ENCODE peak calls at places on chromosomes 11 and 22, in four cellular contexts. O is WTC11, V is GM12878, P is K562. E is an unnamed sample.

GRCh38 chr11:1401656-1402221 is 12.0 kb downstream of the BRSK2 start:
- DNase-seq in O (peak; percentile 85), P (peak; percentile 84), V (no peak), E (peak; percentile 94)

GRCh38 chr11:130737866-130738431 is 178.3 kb downstream of the SNX19 start:
- DNase-seq in V (no peak), O (no peak), P (no peak), E (peak; percentile 47)

GRCh38 chr11:690738-691633 is 4.0 kb downstream of the DEAF1 start:
- DNase-seq in O (no peak), V (no peak), P (no peak), E (no peak)

GRCh38 chr11:121450424-121450823 is 1.7 kb upstream of the SORL1 start:
- DNase-seq in P (no peak), O (no peak), V (no peak), E (no peak)

GRCh38 chr11:111912535-111912934 is at the start of gene HSPB2:
- DNase-seq in O (no peak), P (peak; percentile 72), V (no peak), E (no peak)

GRCh38 chr22:49799431-49800075 is 28.1 kb downstream of the BRD1 start:
- DNase-seq in P (no peak), O (no peak), V (no peak), E (no peak)

GRCh38 chr11:7672960-7673723 is at the start of gene CYB5R2:
- DNase-seq in P (peak; percentile 69), V (no peak), O (peak; percentile 76), E (peak; percentile 39)

GRCh38 chr22:41092847-41093371 is 517 bp downstream of the EP300 start:
- DNase-seq in O (no peak), V (no peak), P (no peak), E (peak; percentile 21)

GRCh38 chr11:86414032-86414431 is 39.3 kb downstream of the CCDC81 start:
- DNase-seq in P (no peak), O (no peak), V (no peak), E (no peak)

GRCh38 chr11:102630598-102631448 is 5.7 kb upstream of the MMP20 start:
- DNase-seq in P (no peak), O (no peak), V (no peak), E (no peak)

GRCh38 chr11:74462631-74463030 is 4.7 kb downstream of the KCNE3 start:
- DNase-seq in O (no peak), V (no peak), P (no peak), E (no peak)

GRCh38 chr11:92643827-92644226 is 325.6 kb upstream of the MTNR1B start:
- DNase-seq in O (no peak), V (no peak), P (no peak), E (no peak)

GRCh38 chr11:68077617-68078592 is 39.1 kb downstream of the TCIRG1 start:
- DNase-seq in O (no peak), V (peak; percentile 53), P (no peak), E (no peak)

GRCh38 chr11:75270896-75271415 is 30.4 kb downstream of the TPBGL start:
- DNase-seq in P (peak; percentile 36), V (no peak), O (no peak), E (no peak)

GRCh38 chr22:35064664-35065063 is 1.3 kb upstream of the ISX start:
- DNase-seq in V (peak; percentile 68), O (no peak), P (peak; percentile 62), E (no peak)

GRCh38 chr22:36873614-36874308 is 13.0 kb downstream of the NCF4 start:
- DNase-seq in P (peak; percentile 18), V (peak; percentile 69), O (peak; percentile 25), E (peak; percentile 62)

GRCh38 chr11:131099746-131100145 is 183.5 kb upstream of the SNX19 start:
- DNase-seq in V (no peak), P (no peak), O (no peak), E (no peak)

GRCh38 chr11:118430956-118431355 is 5.3 kb upstream of the KMT2A start:
- DNase-seq in O (no peak), V (no peak), P (no peak), E (peak; percentile 15)

GRCh38 chr11:36512016-36512415 is 1.9 kb upstream of the TRAF6 start:
- DNase-seq in O (no peak), V (no peak), P (no peak), E (no peak)

GRCh38 chr11:63845305-63845704 is 6.4 kb downstream of the MARK2 start:
- DNase-seq in V (no peak), P (no peak), O (no peak), E (no peak)

GRCh38 chr11:12213920-12214319 is 103.5 kb downstream of the MICAL2 start:
- DNase-seq in O (no peak), P (peak; percentile 28), V (no peak), E (no peak)
- TF ChIP-seq USF1 in O (no peak), P (no peak), V (no peak), E (no peak)

GRCh38 chr11:10438451-10438850 is 16.6 kb upstream of the AMPD3 start:
- DNase-seq in O (no peak), P (no peak), V (no peak), E (no peak)

GRCh38 chr11:10432971-10433370 is 22.1 kb upstream of the AMPD3 start:
- DNase-seq in P (no peak), O (no peak), V (no peak), E (no peak)

GRCh38 chr11:10439924-10440323 is 15.1 kb upstream of the AMPD3 start:
- DNase-seq in V (no peak), P (no peak), O (no peak), E (no peak)

GRCh38 chr11:10436733-10437132 is 18.3 kb upstream of the AMPD3 start:
- DNase-seq in V (no peak), O (no peak), P (no peak), E (no peak)

DNA sequence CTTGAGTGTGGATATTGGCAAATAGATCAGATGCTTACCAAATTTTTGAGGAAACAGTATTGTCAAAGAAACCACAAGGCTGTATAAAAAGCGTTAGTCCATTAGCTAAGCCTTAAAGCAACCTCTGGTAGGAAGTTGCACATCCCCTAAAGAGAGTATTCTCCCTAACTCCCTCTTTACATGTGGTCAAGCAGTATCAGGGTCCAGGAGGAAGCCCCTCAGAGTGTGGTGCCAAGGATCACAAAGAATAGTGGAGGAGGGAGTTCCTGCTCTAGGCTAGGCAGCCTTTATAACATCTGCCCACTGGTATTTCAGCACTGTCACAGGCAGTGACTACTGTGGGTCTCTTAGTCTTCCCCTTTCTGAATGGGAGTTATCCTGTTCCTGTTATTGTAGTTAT is 18.8 kb upstream of the AMPD3 start:
- DNase-seq in V (no peak), P (no peak), O (no peak), E (no peak)
- TF ChIP-seq USF1 in V (no peak), P (no peak), O (no peak), E (no peak)

GRCh38 chr22:39117585-39118191 is 20.6 kb downstream of the APOBEC3H start:
- DNase-seq in V (peak; percentile 81), P (peak; percentile 33), O (peak; percentile 67), E (no peak)
- TF ChIP-seq USF1 in V (no peak), P (no peak), O (no peak), E (no peak)

GRCh38 chr11:104526006-104526405 is 362.1 kb upstream of the PDGFD start:
- DNase-seq in O (no peak), P (no peak), V (no peak), E (no peak)

GRCh38 chr11:104529213-104529612 is 365.3 kb upstream of the PDGFD start:
- DNase-seq in O (no peak), P (no peak), V (no peak), E (no peak)

GRCh38 chr11:104531894-104532293 is 366.4 kb downstream of the CASP12 start:
- DNase-seq in O (no peak), V (no peak), P (no peak), E (no peak)

GRCh38 chr11:104531075-104531474 is 367.1 kb upstream of the PDGFD start:
- DNase-seq in P (no peak), O (peak; percentile 14), V (no peak), E (no peak)

DNA sequence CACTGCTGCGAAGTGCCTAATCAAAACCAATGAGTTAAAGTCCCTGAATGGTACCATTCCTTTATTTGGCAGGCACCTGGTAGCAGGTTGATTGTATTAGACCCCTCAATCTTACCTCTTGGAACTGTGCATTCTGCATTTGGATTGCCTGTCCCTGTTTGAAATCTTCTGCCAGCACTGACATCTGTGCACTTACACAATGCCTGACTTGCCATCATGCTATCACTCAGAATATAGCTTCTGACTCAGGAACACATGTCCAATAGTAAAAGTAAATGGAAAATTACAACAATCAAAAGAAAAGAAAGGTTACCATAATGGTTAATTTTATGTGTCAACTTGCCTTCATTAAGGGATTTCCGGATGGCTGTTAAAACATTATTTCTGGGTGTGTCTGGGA is 366.0 kb upstream of the PDGFD start:
- DNase-seq in P (no peak), O (no peak), V (no peak), E (no peak)
- TF ChIP-seq USF1 in P (no peak), O (no peak), V (no peak), E (no peak)

GRCh38 chr22:31229402-31230140 is 17.5 kb downstream of the LIMK2 start:
- DNase-seq in P (no peak), V (no peak), O (no peak), E (peak; percentile 46)
- TF ChIP-seq USF1 in P (no peak), V (no peak), O (no peak), E (no peak)

DNA sequence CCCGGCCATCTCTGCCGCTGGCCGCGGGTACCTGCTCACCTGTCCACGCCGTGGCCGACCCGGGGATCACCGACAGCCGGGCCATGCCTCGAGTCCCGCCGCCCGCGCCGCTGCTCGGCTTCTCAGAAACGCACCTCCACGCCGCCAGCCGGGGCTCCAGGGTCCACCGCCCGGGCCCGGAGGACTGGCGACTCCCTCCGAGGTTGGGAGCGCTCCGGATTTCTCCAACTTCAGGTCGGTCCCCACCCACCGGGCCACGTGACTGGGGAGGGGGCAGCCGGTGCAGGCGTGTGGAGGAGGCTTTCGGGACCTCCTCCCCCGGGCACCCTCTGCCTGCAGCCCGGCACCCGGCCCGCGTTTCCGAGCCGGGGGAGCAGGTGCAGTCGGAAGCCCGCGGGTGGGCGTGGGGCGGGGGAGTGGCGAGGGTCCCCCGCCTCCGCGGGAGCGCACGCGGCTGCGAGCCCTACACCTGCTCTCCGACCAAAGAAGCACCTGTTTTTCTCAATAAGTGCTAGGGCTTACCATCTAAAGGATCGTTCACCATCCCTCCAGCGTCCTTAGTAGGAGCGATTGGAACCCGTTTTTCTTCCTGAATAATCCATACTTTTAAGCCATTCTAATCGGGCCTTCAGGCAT is 627 bp upstream of the NRIP3 start:
- DNase-seq in P (no peak), V (no peak), O (peak; percentile 68), E (no peak)
- TF ChIP-seq USF1 in P (no peak), V (peak; percentile 48), O (peak; percentile 95), E (peak; percentile 67)

GRCh38 chr11:2699185-2699530 is 636 bp downstream of the KCNQ1OT1 start:
- DNase-seq in P (no peak), V (no peak), O (peak; percentile 20), E (peak; percentile 57)
- TF ChIP-seq USF1 in P (no peak), V (no peak), O (no peak), E (no peak)

GRCh38 chr11:13111813-13112130 is 102.7 kb downstream of the RASSF10 start:
- DNase-seq in P (no peak), O (no peak), V (no peak), E (no peak)

GRCh38 chr11:13116491-13116890 is 107.4 kb downstream of the RASSF10 start:
- DNase-seq in P (no peak), V (no peak), O (no peak), E (no peak)

GRCh38 chr11:13117344-13117743 is 108.2 kb downstream of the RASSF10 start:
- DNase-seq in O (no peak), P (no peak), V (no peak), E (no peak)

GRCh38 chr11:13118194-13118593 is 109.1 kb downstream of the RASSF10 start:
- DNase-seq in P (no peak), O (no peak), V (no peak), E (no peak)

GRCh38 chr11:13114566-13115465 is 105.7 kb downstream of the RASSF10 start:
- DNase-seq in V (no peak), O (peak; percentile 66), P (peak; percentile 73), E (peak; percentile 31)
- TF ChIP-seq USF1 in V (no peak), O (no peak), P (no peak), E (no peak)

GRCh38 chr11:61162092-61162935 is 1.1 kb upstream of the VPS37C start:
- DNase-seq in V (no peak), P (peak; percentile 60), O (no peak), E (peak; percentile 56)
- TF ChIP-seq USF1 in V (no peak), P (no peak), O (no peak), E (no peak)